ENCODE peak calls at places on chromosomes 5 and 9, in four cellular contexts. Q is A549, B is upper lobe of left lung, I is tibial nerve. Z is an unnamed sample.

GRCh38 chr5:177462021-177462670 is 11.3 kb downstream of the DBN1 start:
- DNase-seq in Q (no peak), B (peak; percentile 68), I (no peak), Z (no peak)

GRCh38 chr9:89370593-89370992 is 52.3 kb downstream of the SECISBP2 start:
- DNase-seq in Q (no peak), B (no peak), I (no peak), Z (no peak)

GRCh38 chr9:93189369-93190132 is 5.6 kb downstream of the WNK2 start:
- DNase-seq in Q (no peak), B (no peak), I (no peak), Z (no peak)

GRCh38 chr9:97321251-97321650 is 13.8 kb downstream of the CCDC180 start:
- DNase-seq in Q (no peak), B (no peak), I (no peak), Z (no peak)

GRCh38 chr9:130741831-130742449 is 48.4 kb downstream of the EXOSC2 start:
- DNase-seq in Q (peak; percentile 18), B (no peak), I (no peak), Z (no peak)

GRCh38 chr5:180084638-180085561 is 13.3 kb upstream of the RNF130 start:
- DNase-seq in Q (no peak), B (peak; percentile 80), I (no peak), Z (no peak)

GRCh38 chr9:128128836-128129590 is 1.5 kb upstream of the PTGES2 start:
- DNase-seq in Q (no peak), B (no peak), I (no peak), Z (no peak)

GRCh38 chr9:133509179-133510083 is 15.3 kb downstream of the MYMK start:
- DNase-seq in Q (no peak), B (peak; percentile 33), I (no peak), Z (no peak)

GRCh38 chr5:143195496-143195895 is 208.0 kb downstream of the NR3C1 start:
- DNase-seq in Q (no peak), B (no peak), I (peak; percentile 29), Z (no peak)

GRCh38 chr9:37968228-37968672 is 64.3 kb upstream of the SLC25A51 start:
- DNase-seq in Q (peak; percentile 60), B (no peak), I (no peak), Z (no peak)

GRCh38 chr5:6729400-6730310 is 16.4 kb downstream of the TENT4A start:
- DNase-seq in Q (no peak), B (no peak), I (peak; percentile 9), Z (peak; percentile 69)

GRCh38 chr9:129687391-129687790 is 21.9 kb downstream of the PRRX2 start:
- DNase-seq in Q (peak; percentile 61), B (no peak), I (no peak), Z (no peak)

GRCh38 chr5:122500245-122501086 is 188.4 kb downstream of the SNCAIP start:
- DNase-seq in Q (peak; percentile 48), B (peak; percentile 26), I (peak; percentile 56), Z (peak; percentile 70)

GRCh38 chr9:3401556-3401955 is 124.2 kb downstream of the RFX3 start:
- DNase-seq in Q (no peak), B (no peak), I (no peak), Z (no peak)

GRCh38 chr9:132596200-132596599 is 13.8 kb downstream of the BARHL1 start:
- DNase-seq in Q (no peak), B (no peak), I (no peak), Z (no peak)

GRCh38 chr5:130605200-130605599 is 559.9 kb downstream of the HINT1 start:
- DNase-seq in Q (no peak), B (no peak), I (no peak), Z (no peak)

GRCh38 chr5:115455241-115455640 is 89.3 kb downstream of the FEM1C start:
- DNase-seq in Q (no peak), B (peak; percentile 29), I (no peak), Z (no peak)

GRCh38 chr9:132409828-132410528 is at the start of gene CFAP77:
- DNase-seq in Q (peak; percentile 48), B (peak; percentile 24), I (no peak), Z (peak; percentile 65)

GRCh38 chr5:43017438-43017820 is 22.7 kb downstream of the ANXA2R start:
- DNase-seq in Q (no peak), B (no peak), I (no peak), Z (no peak)

GRCh38 chr5:172622091-172623046 is 18.7 kb upstream of the NEURL1B start:
- DNase-seq in Q (no peak), B (no peak), I (no peak), Z (no peak)

GRCh38 chr9:81848472-81848871 is 79.8 kb upstream of the SPATA31D4 start:
- DNase-seq in Q (no peak), B (no peak), I (no peak), Z (no peak)

GRCh38 chr9:136016882-136017812 is 56.0 kb upstream of the UBAC1 start:
- DNase-seq in Q (no peak), B (peak; percentile 57), I (no peak), Z (peak; percentile 63)

GRCh38 chr9:4024281-4024680 is 275.6 kb downstream of the GLIS3 start:
- DNase-seq in Q (no peak), B (no peak), I (no peak), Z (no peak)

GRCh38 chr5:34001231-34001935 is 6.5 kb downstream of the AMACR start:
- DNase-seq in Q (no peak), B (peak; percentile 89), I (no peak), Z (peak; percentile 85)

GRCh38 chr9:94802795-94803194 is 76.3 kb downstream of the AOPEP start:
- DNase-seq in Q (no peak), B (no peak), I (no peak), Z (no peak)

GRCh38 chr9:18906656-18907395 is 126.2 kb downstream of the SAXO1 start:
- DNase-seq in Q (no peak), B (no peak), I (no peak), Z (no peak)

GRCh38 chr5:176440932-176441706 is 7.1 kb upstream of the FAF2 start:
- DNase-seq in Q (no peak), B (no peak), I (no peak), Z (no peak)

GRCh38 chr5:113520429-113520828 is 6.9 kb downstream of the YTHDC2 start:
- DNase-seq in Q (no peak), B (no peak), I (no peak), Z (no peak)

GRCh38 chr5:106312360-106312759 is 1358.4 kb downstream of the EFNA5 start:
- DNase-seq in Q (peak; percentile 10), B (no peak), I (no peak), Z (no peak)

DNA sequence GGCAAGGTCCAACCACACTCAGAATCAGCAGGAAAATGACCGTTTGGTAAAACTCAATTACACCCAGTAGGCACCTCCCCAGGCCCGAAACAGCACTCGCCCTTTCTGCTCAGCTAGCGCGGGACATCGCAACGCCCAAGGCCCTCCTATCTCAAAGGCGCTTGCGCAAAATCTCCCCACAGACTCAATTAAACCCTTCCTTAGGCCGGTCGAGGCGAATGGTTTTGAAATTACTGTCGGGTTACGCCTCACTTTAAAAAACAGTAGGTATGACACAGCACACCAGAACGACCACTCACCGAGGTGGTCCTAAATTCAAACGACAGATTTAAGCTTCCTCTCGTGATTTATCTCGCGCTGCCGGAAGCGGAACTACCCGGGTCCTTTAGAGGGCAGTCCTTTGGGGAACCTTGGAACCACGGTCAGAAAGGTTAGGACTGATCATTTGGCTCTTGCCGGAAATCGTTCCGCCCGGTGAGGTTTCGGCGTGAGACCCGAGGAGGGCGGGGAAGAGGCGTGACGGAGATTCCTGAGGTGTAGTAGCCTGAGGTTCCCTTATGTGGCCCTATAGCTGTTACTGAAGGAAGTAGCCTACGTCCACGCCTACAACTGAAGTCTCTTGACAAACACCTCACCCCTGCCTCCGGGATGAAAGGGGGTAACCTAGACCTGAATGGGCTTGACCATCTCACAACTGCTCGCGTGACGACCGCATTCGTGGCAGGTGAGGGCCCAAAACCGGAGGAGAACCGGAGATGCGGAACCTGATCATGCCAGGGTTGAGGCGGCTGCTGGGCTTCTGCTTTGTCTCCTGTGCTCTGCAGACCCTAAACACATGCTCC is at the start of the genes GIN1 and PPIP5K2:
- DNase-seq in Q (peak; percentile 87), B (peak; percentile 96), I (peak; percentile 97), Z (peak; percentile 97)
- TF ChIP-seq EP300 in Q (no peak), B (no peak), I (peak; percentile 95), Z (no peak)

GRCh38 chr9:34637356-34638137 is at the start of gene SIGMAR1:
- DNase-seq in Q (peak; percentile 87), B (peak; percentile 94), I (peak; percentile 89), Z (peak; percentile 97)
- TF ChIP-seq EP300 in Q (no peak), B (no peak), I (peak; percentile 89), Z (no peak)

GRCh38 chr9:99335280-99335679 is 113.2 kb downstream of the SEC61B start:
- DNase-seq in Q (no peak), B (no peak), I (no peak), Z (no peak)
- TF ChIP-seq EP300 in Q (no peak), B (no peak), I (no peak), Z (no peak)

GRCh38 chr5:94094793-94095441 is 353.5 kb upstream of the POU5F2 start:
- DNase-seq in Q (no peak), B (no peak), I (no peak), Z (no peak)
- TF ChIP-seq EP300 in Q (no peak), B (no peak), I (no peak), Z (no peak)

DNA sequence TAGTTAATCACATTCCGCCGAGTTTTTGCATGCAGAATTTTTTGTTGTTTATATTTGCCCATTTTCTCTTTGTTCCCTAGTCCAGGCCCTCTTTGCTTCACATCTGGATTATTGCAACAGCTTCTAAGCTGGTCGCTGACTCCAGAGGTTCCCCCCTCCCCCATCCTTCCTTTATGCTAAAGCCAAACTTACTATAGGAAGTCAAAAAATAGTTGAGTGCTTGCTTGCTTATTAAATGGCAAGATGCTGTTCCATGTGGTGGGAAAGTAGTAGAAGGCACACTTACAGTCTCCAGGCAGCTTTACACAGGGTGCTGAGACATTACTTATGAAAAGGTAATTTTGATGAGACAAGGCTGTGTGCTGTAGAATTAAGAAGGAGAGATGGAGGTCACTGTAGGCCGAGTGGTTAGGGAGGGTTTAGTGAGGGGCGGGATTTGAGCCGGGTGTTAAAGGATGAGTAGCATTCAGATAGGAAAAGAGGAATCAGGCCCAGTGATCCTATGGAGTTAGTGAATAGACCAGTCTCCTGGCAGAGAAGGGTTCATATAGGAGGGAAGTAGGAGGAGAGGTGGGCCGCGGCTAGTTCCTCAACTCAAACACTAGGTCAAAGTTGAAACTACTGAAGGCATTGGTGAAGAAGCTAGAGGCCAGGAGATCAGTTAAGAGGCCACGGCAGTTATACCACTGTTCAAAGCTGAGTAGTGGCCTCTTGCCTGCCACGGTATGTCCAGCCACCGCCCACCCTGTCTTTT is 1.4 kb downstream of the ZBTB34 start:
- DNase-seq in Q (no peak), B (peak; percentile 62), I (no peak), Z (no peak)
- TF ChIP-seq EP300 in Q (no peak), B (no peak), I (no peak), Z (no peak)

Z was measured in sigmoid colon.